ENCODE peak calls at places on chromosomes 6 and 20, in ten cellular contexts. One of them, this sample, is unnamed.

GRCh38 chr20:32681175-32682084 is 7.7 kb upstream of the C20orf203 start:
- DNase-seq in breast epithelium: peak; percentile 56
- DNase-seq in NCI-H446: no peak
- DNase-seq in LNCaP clone FGC: no peak
- DNase-seq in kidney: peak; percentile 75
- DNase-seq in non-pigmented ciliary epithelial cell: no peak
- DNase-seq in naive thymus-derived CD4-positive, alpha-beta T cell: no peak
- DNase-seq in HTR-8/SVneo: no peak
- DNase-seq in heart left ventricle: no peak
- DNase-seq in HS-5: no peak
- DNase-seq in this sample: peak; percentile 79

GRCh38 chr20:62202083-62202395 is 18.0 kb downstream of the HRH3 start:
- DNase-seq in HTR-8/SVneo: peak; percentile 91
- DNase-seq in non-pigmented ciliary epithelial cell: no peak
- DNase-seq in NCI-H446: no peak
- DNase-seq in heart left ventricle: peak; percentile 12
- DNase-seq in HS-5: peak; percentile 31
- DNase-seq in breast epithelium: no peak
- DNase-seq in LNCaP clone FGC: no peak
- DNase-seq in naive thymus-derived CD4-positive, alpha-beta T cell: no peak
- DNase-seq in kidney: no peak
- DNase-seq in this sample: no peak

GRCh38 chr6:144364727-144365126 is 79.6 kb downstream of the UTRN start:
- DNase-seq in breast epithelium: no peak
- DNase-seq in HTR-8/SVneo: no peak
- DNase-seq in non-pigmented ciliary epithelial cell: no peak
- DNase-seq in NCI-H446: no peak
- DNase-seq in LNCaP clone FGC: no peak
- DNase-seq in HS-5: no peak
- DNase-seq in heart left ventricle: no peak
- DNase-seq in naive thymus-derived CD4-positive, alpha-beta T cell: no peak
- DNase-seq in kidney: no peak
- DNase-seq in this sample: no peak

GRCh38 chr6:51619042-51619799 is 468.2 kb downstream of the PKHD1 start:
- DNase-seq in kidney: peak; percentile 60
- DNase-seq in HS-5: no peak
- DNase-seq in heart left ventricle: no peak
- DNase-seq in HTR-8/SVneo: no peak
- DNase-seq in naive thymus-derived CD4-positive, alpha-beta T cell: no peak
- DNase-seq in NCI-H446: no peak
- DNase-seq in breast epithelium: no peak
- DNase-seq in LNCaP clone FGC: no peak
- DNase-seq in non-pigmented ciliary epithelial cell: no peak
- DNase-seq in this sample: no peak

GRCh38 chr20:21508230-21509078 is 5.4 kb downstream of the NKX2-2 start:
- DNase-seq in kidney: no peak
- DNase-seq in NCI-H446: no peak
- DNase-seq in non-pigmented ciliary epithelial cell: no peak
- DNase-seq in breast epithelium: no peak
- DNase-seq in HS-5: no peak
- DNase-seq in heart left ventricle: no peak
- DNase-seq in HTR-8/SVneo: no peak
- DNase-seq in LNCaP clone FGC: no peak
- DNase-seq in naive thymus-derived CD4-positive, alpha-beta T cell: no peak
- DNase-seq in this sample: no peak

GRCh38 chr6:57173056-57173885 is 1.1 kb downstream of the BAG2 start:
- DNase-seq in non-pigmented ciliary epithelial cell: no peak
- DNase-seq in breast epithelium: no peak
- DNase-seq in naive thymus-derived CD4-positive, alpha-beta T cell: peak; percentile 51
- DNase-seq in kidney: no peak
- DNase-seq in HS-5: peak; percentile 20
- DNase-seq in HTR-8/SVneo: peak; percentile 39
- DNase-seq in heart left ventricle: peak; percentile 33
- DNase-seq in NCI-H446: peak; percentile 16
- DNase-seq in LNCaP clone FGC: no peak
- DNase-seq in this sample: no peak

GRCh38 chr20:59027746-59028320 is 4.3 kb downstream of the ATP5F1E start:
- DNase-seq in HS-5: peak; percentile 44
- DNase-seq in kidney: no peak
- DNase-seq in breast epithelium: no peak
- DNase-seq in naive thymus-derived CD4-positive, alpha-beta T cell: no peak
- DNase-seq in NCI-H446: no peak
- DNase-seq in LNCaP clone FGC: no peak
- DNase-seq in HTR-8/SVneo: no peak
- DNase-seq in heart left ventricle: no peak
- DNase-seq in non-pigmented ciliary epithelial cell: peak; percentile 50
- DNase-seq in this sample: no peak

GRCh38 chr6:142902636-142903053 is 42.3 kb downstream of the HIVEP2 start:
- DNase-seq in non-pigmented ciliary epithelial cell: peak; percentile 98
- DNase-seq in NCI-H446: no peak
- DNase-seq in heart left ventricle: peak; percentile 85
- DNase-seq in kidney: peak; percentile 84
- DNase-seq in breast epithelium: no peak
- DNase-seq in LNCaP clone FGC: no peak
- DNase-seq in HTR-8/SVneo: peak; percentile 75
- DNase-seq in HS-5: peak; percentile 88
- DNase-seq in naive thymus-derived CD4-positive, alpha-beta T cell: peak; percentile 89
- DNase-seq in this sample: peak; percentile 44

GRCh38 chr20:15395457-15395856 is 1058.0 kb upstream of the FLRT3 start:
- DNase-seq in NCI-H446: no peak
- DNase-seq in kidney: no peak
- DNase-seq in HTR-8/SVneo: no peak
- DNase-seq in breast epithelium: no peak
- DNase-seq in HS-5: no peak
- DNase-seq in non-pigmented ciliary epithelial cell: no peak
- DNase-seq in LNCaP clone FGC: no peak
- DNase-seq in heart left ventricle: no peak
- DNase-seq in naive thymus-derived CD4-positive, alpha-beta T cell: no peak
- DNase-seq in this sample: peak; percentile 3

GRCh38 chr6:137494281-137494966 is at the start of gene OLIG3:
- DNase-seq in kidney: no peak
- DNase-seq in heart left ventricle: no peak
- DNase-seq in breast epithelium: no peak
- DNase-seq in non-pigmented ciliary epithelial cell: no peak
- DNase-seq in HTR-8/SVneo: no peak
- DNase-seq in HS-5: no peak
- DNase-seq in NCI-H446: no peak
- DNase-seq in LNCaP clone FGC: no peak
- DNase-seq in naive thymus-derived CD4-positive, alpha-beta T cell: no peak
- DNase-seq in this sample: peak; percentile 25

GRCh38 chr6:169897601-169898358 is 146.4 kb downstream of the ERMARD start:
- DNase-seq in kidney: no peak
- DNase-seq in NCI-H446: no peak
- DNase-seq in breast epithelium: no peak
- DNase-seq in naive thymus-derived CD4-positive, alpha-beta T cell: no peak
- DNase-seq in HTR-8/SVneo: no peak
- DNase-seq in HS-5: no peak
- DNase-seq in non-pigmented ciliary epithelial cell: no peak
- DNase-seq in LNCaP clone FGC: no peak
- DNase-seq in heart left ventricle: no peak
- DNase-seq in this sample: no peak

GRCh38 chr6:106533079-106533478 is 96.2 kb downstream of the RTN4IP1 start:
- DNase-seq in LNCaP clone FGC: no peak
- DNase-seq in non-pigmented ciliary epithelial cell: no peak
- DNase-seq in HTR-8/SVneo: no peak
- DNase-seq in naive thymus-derived CD4-positive, alpha-beta T cell: no peak
- DNase-seq in breast epithelium: no peak
- DNase-seq in NCI-H446: no peak
- DNase-seq in HS-5: no peak
- DNase-seq in heart left ventricle: no peak
- DNase-seq in kidney: no peak
- DNase-seq in this sample: no peak

GRCh38 chr6:34333858-34334257 is 58.6 kb downstream of the NUDT3 start:
- DNase-seq in HTR-8/SVneo: no peak
- DNase-seq in NCI-H446: no peak
- DNase-seq in kidney: no peak
- DNase-seq in heart left ventricle: peak; percentile 84
- DNase-seq in naive thymus-derived CD4-positive, alpha-beta T cell: no peak
- DNase-seq in HS-5: no peak
- DNase-seq in breast epithelium: no peak
- DNase-seq in non-pigmented ciliary epithelial cell: no peak
- DNase-seq in LNCaP clone FGC: no peak
- DNase-seq in this sample: no peak